ENCODE peak calls at places on chromosomes 6 and 20, in seven cellular contexts. K is activated T-helper 9 cell treated with anti-CD3 and anti-CD28 coated beads, Interleukin-2, amount 50 U/mL, for 16 hours; I is effector memory CD8-positive, alpha-beta T cell; D is stomach; U is activated gamma-delta T cell treated with Interleukin-2 at 50 U/mL for 16 hours; O is dermis microvascular lymphatic vessel endothelial cell; A is mesenchymal stem cell. Y is an unnamed sample.

GRCh38 chr6:163900570-163900969 is 486.1 kb downstream of the QKI start:
- DNase-seq in I (no peak), U (no peak), A (peak), K (no peak), D (no peak), O (no peak), Y (no peak)

GRCh38 chr20:35607003-35607735 is 8.5 kb upstream of the SPAG4 start:
- DNase-seq in D (peak), A (no peak), I (no peak), U (no peak), K (no peak), O (no peak), Y (no peak)

GRCh38 chr20:32898721-32899120 is 40.0 kb downstream of the EFCAB8 start:
- DNase-seq in D (no peak), K (no peak), O (no peak), I (no peak), U (no peak), A (peak), Y (no peak)

GRCh38 chr20:24458441-24458840 is 11.0 kb upstream of the SYNDIG1 start:
- DNase-seq in D (no peak), K (no peak), U (no peak), O (no peak), I (no peak), A (no peak), Y (no peak)

GRCh38 chr20:33053291-33054106 is at the start of gene BPIFB3:
- DNase-seq in D (no peak), I (no peak), O (no peak), A (no peak), K (no peak), U (no peak), Y (no peak)

GRCh38 chr6:141594874-141595273 is 537.9 kb upstream of the GJE1 start:
- DNase-seq in D (no peak), U (no peak), I (no peak), K (no peak), A (no peak), O (no peak), Y (no peak)

GRCh38 chr6:104639671-104640070 is 220.0 kb downstream of the HACE1 start:
- DNase-seq in I (no peak), A (peak), K (no peak), D (no peak), U (no peak), O (peak), Y (no peak)

GRCh38 chr20:48919336-48919881 is 2.1 kb upstream of the ARFGEF2 start:
- DNase-seq in K (no peak), I (no peak), U (no peak), D (no peak), A (peak), O (no peak), Y (no peak)

GRCh38 chr20:35478804-35479472 is 23.5 kb downstream of the CEP250 start:
- DNase-seq in A (no peak), U (peak), O (peak), I (no peak), K (no peak), D (no peak), Y (no peak)

GRCh38 chr6:75349262-75349984 is 64.8 kb upstream of the TMEM30A start:
- DNase-seq in U (no peak), K (no peak), D (no peak), O (peak), A (peak), I (no peak), Y (no peak)

GRCh38 chr20:1423625-1424106 is 30.8 kb upstream of the FKBP1A start:
- DNase-seq in D (peak), A (peak), I (no peak), U (no peak), K (no peak), O (peak), Y (no peak)

GRCh38 chr6:17485181-17485580 is 91.8 kb downstream of the CAP2 start:
- DNase-seq in A (no peak), D (no peak), U (no peak), O (no peak), I (no peak), K (no peak), Y (no peak)

Y was measured in tibial nerve.